ENCODE peak calls at places on chromosomes 4 and X, in five cellular contexts. R is T-helper 2 cell, H is upper lobe of right lung, B is omental fat pad, F is Calu3. I is an unnamed sample.

GRCh38 chrX:109472939-109473713 is 8.8 kb downstream of the GUCY2F start:
- DNase-seq in R (no peak), B (no peak), H (no peak), F (no peak), I (peak; percentile 46)

GRCh38 chr4:37826282-37827029 is at the start of gene PGM2:
- DNase-seq in R (peak; percentile 78), F (peak; percentile 85), H (peak; percentile 96), B (peak; percentile 68), I (peak; percentile 95)

GRCh38 chr4:155523358-155523757 is 143.3 kb upstream of the GUCY1A1 start:
- DNase-seq in F (no peak), R (no peak), B (no peak), H (no peak), I (no peak)

GRCh38 chr4:9988349-9988748 is 32.9 kb downstream of the SLC2A9 start:
- DNase-seq in B (no peak), R (no peak), F (no peak), H (no peak), I (no peak)

GRCh38 chrX:11562570-11562969 is 103.2 kb downstream of the ARHGAP6 start:
- DNase-seq in B (no peak), H (no peak), F (no peak), R (no peak), I (no peak)

GRCh38 chr4:69098470-69098869 is 2.2 kb downstream of the UGT2B7 start:
- DNase-seq in R (no peak), F (no peak), B (no peak), H (no peak), I (peak; percentile 77)

GRCh38 chr4:11743236-11743635 is 314.5 kb upstream of the HS3ST1 start:
- DNase-seq in R (no peak), B (no peak), F (no peak), H (no peak), I (peak; percentile 72)

GRCh38 chr4:188701952-188702351 is 562.7 kb downstream of the TRIML1 start:
- DNase-seq in B (no peak), F (no peak), R (no peak), H (no peak), I (no peak)

GRCh38 chr4:1874207-1874606 is 3.0 kb downstream of the NSD2 start:
- DNase-seq in F (no peak), R (no peak), B (no peak), H (no peak), I (peak; percentile 49)

GRCh38 chrX:103530540-103530939 is 11.3 kb upstream of the RAB40A start:
- DNase-seq in R (no peak), H (no peak), F (no peak), B (no peak), I (no peak)

GRCh38 chr4:168516841-168517240 is 20.0 kb downstream of the PALLD start:
- DNase-seq in F (no peak), H (no peak), B (no peak), R (no peak), I (no peak)

GRCh38 chr4:1685604-1686150 is 1.6 kb upstream of the FAM53A start:
- DNase-seq in B (no peak), R (no peak), H (no peak), F (peak; percentile 16), I (peak; percentile 54)

GRCh38 chr4:126890994-126891393 is 741.8 kb upstream of the INTU start:
- DNase-seq in F (no peak), R (no peak), H (no peak), B (no peak), I (no peak)

GRCh38 chr4:79611026-79611425 is 203.0 kb upstream of the GK2 start:
- DNase-seq in H (no peak), F (no peak), B (no peak), R (no peak), I (no peak)

GRCh38 chr4:109676886-109677285 is 26.4 kb downstream of the CASP6 start:
- DNase-seq in H (no peak), R (no peak), B (no peak), F (no peak), I (no peak)

GRCh38 chrX:122770581-122770980 is 413.5 kb upstream of the GRIA3 start:
- DNase-seq in F (no peak), R (no peak), H (no peak), B (no peak), I (no peak)

GRCh38 chrX:154074199-154074598 is 23.3 kb downstream of the MECP2 start:
- DNase-seq in B (no peak), F (no peak), H (no peak), R (no peak), I (no peak)

GRCh38 chrX:67749536-67749935 is 205.7 kb downstream of the AR start:
- DNase-seq in F (no peak), R (no peak), B (no peak), H (no peak), I (no peak)

GRCh38 chrX:112851806-112852205 is 11.2 kb upstream of the AMOT start:
- DNase-seq in F (no peak), H (no peak), B (no peak), R (no peak), I (no peak)

GRCh38 chr4:101282076-101282844 is 65.1 kb downstream of the PPP3CA start:
- DNase-seq in F (no peak), B (no peak), R (no peak), H (no peak), I (no peak)

GRCh38 chrX:119573840-119574393 is 446 bp upstream of the UBE2A start:
- DNase-seq in R (no peak), B (no peak), H (no peak), F (no peak), I (peak; percentile 52)

GRCh38 chr4:7941111-7942018 is 1.7 kb upstream of the AFAP1 start:
- DNase-seq in B (no peak), F (peak; percentile 53), H (no peak), R (no peak), I (peak; percentile 50)

GRCh38 chrX:20477836-20478532 is 211.3 kb upstream of the RPS6KA3 start:
- DNase-seq in R (no peak), F (no peak), B (no peak), H (peak; percentile 61), I (peak; percentile 98)

GRCh38 chr4:98626350-98626749 is 32.1 kb downstream of the TSPAN5 start:
- DNase-seq in R (no peak), H (no peak), B (no peak), F (peak; percentile 46), I (no peak)

GRCh38 chr4:64747919-64748715 is 338.9 kb upstream of the TECRL start:
- DNase-seq in H (no peak), R (no peak), F (no peak), B (no peak), I (no peak)

GRCh38 chr4:87977521-87978278 is 2.2 kb downstream of the SPP1 start:
- DNase-seq in R (no peak), B (no peak), H (no peak), F (no peak), I (no peak)

GRCh38 chr4:123411976-123412589 is 15.5 kb downstream of the SPRY1 start:
- DNase-seq in H (no peak), R (no peak), B (no peak), F (no peak), I (peak; percentile 18)

GRCh38 chr4:161629694-161630441 is 533.9 kb downstream of the FSTL5 start:
- DNase-seq in B (no peak), H (no peak), F (no peak), R (no peak), I (no peak)

I was measured in DMS53.